ENCODE peak calls at places on chromosomes 13 and 19, in four cellular contexts. One of them, this sample, is unnamed.

GRCh38 chr13:78137404-78138142 is 218.9 kb upstream of the EDNRB start:
- DNase-seq in activated T-cell treated with anti-CD3 and anti-CD28 coated beads, Interleukin-2, amount 50 U/mL, for 72 hours: peak; percentile 6
- DNase-seq in T-cell: no peak
- DNase-seq in ovary: no peak
- DNase-seq in this sample: no peak

GRCh38 chr19:41997851-41998229 is 3.8 kb upstream of the ATP1A3 start:
- DNase-seq in ovary: no peak
- DNase-seq in activated T-cell treated with anti-CD3 and anti-CD28 coated beads, Interleukin-2, amount 50 U/mL, for 72 hours: no peak
- DNase-seq in T-cell: no peak
- DNase-seq in this sample: no peak

GRCh38 chr13:98368019-98368418 is 190.9 kb upstream of the RNF113B start:
- DNase-seq in T-cell: no peak
- DNase-seq in ovary: no peak
- DNase-seq in activated T-cell treated with anti-CD3 and anti-CD28 coated beads, Interleukin-2, amount 50 U/mL, for 72 hours: no peak
- DNase-seq in this sample: no peak

GRCh38 chr13:73984949-73985691 is 149.1 kb downstream of the KLF12 start:
- DNase-seq in activated T-cell treated with anti-CD3 and anti-CD28 coated beads, Interleukin-2, amount 50 U/mL, for 72 hours: peak; percentile 75
- DNase-seq in ovary: no peak
- DNase-seq in T-cell: peak; percentile 71
- DNase-seq in this sample: peak; percentile 56

GRCh38 chr19:20273376-20273775 is 106.4 kb downstream of the ZNF486 start:
- DNase-seq in activated T-cell treated with anti-CD3 and anti-CD28 coated beads, Interleukin-2, amount 50 U/mL, for 72 hours: no peak
- DNase-seq in ovary: no peak
- DNase-seq in T-cell: no peak
- DNase-seq in this sample: no peak

GRCh38 chr13:25175431-25175830 is 3.3 kb upstream of the AMER2 start:
- DNase-seq in ovary: no peak
- DNase-seq in T-cell: no peak
- DNase-seq in activated T-cell treated with anti-CD3 and anti-CD28 coated beads, Interleukin-2, amount 50 U/mL, for 72 hours: no peak
- DNase-seq in this sample: no peak

GRCh38 chr19:17601683-17602082 is 46.2 kb downstream of the COLGALT1 start:
- DNase-seq in activated T-cell treated with anti-CD3 and anti-CD28 coated beads, Interleukin-2, amount 50 U/mL, for 72 hours: no peak
- DNase-seq in ovary: no peak
- DNase-seq in T-cell: no peak
- DNase-seq in this sample: no peak

GRCh38 chr13:33168326-33168960 is 117.1 kb downstream of the STARD13 start:
- DNase-seq in T-cell: no peak
- DNase-seq in activated T-cell treated with anti-CD3 and anti-CD28 coated beads, Interleukin-2, amount 50 U/mL, for 72 hours: no peak
- DNase-seq in ovary: no peak
- DNase-seq in this sample: no peak

GRCh38 chr13:96749825-96750224 is 244.5 kb downstream of the OXGR1 start:
- DNase-seq in ovary: no peak
- DNase-seq in T-cell: no peak
- DNase-seq in activated T-cell treated with anti-CD3 and anti-CD28 coated beads, Interleukin-2, amount 50 U/mL, for 72 hours: no peak
- DNase-seq in this sample: no peak

GRCh38 chr13:51212808-51213728 is 9.1 kb upstream of the FAM124A start:
- DNase-seq in ovary: no peak
- DNase-seq in activated T-cell treated with anti-CD3 and anti-CD28 coated beads, Interleukin-2, amount 50 U/mL, for 72 hours: no peak
- DNase-seq in T-cell: no peak
- DNase-seq in this sample: no peak

GRCh38 chr13:66849706-66850105 is 380.4 kb downstream of the PCDH9 start:
- DNase-seq in activated T-cell treated with anti-CD3 and anti-CD28 coated beads, Interleukin-2, amount 50 U/mL, for 72 hours: no peak
- DNase-seq in ovary: no peak
- DNase-seq in T-cell: no peak
- DNase-seq in this sample: no peak

GRCh38 chr13:29435125-29435911 is 160.2 kb downstream of the SLC7A1 start:
- DNase-seq in activated T-cell treated with anti-CD3 and anti-CD28 coated beads, Interleukin-2, amount 50 U/mL, for 72 hours: no peak
- DNase-seq in T-cell: no peak
- DNase-seq in ovary: peak; percentile 25
- DNase-seq in this sample: no peak

GRCh38 chr19:42279148-42279901 is 10.3 kb downstream of the CIC start:
- DNase-seq in ovary: no peak
- DNase-seq in activated T-cell treated with anti-CD3 and anti-CD28 coated beads, Interleukin-2, amount 50 U/mL, for 72 hours: no peak
- DNase-seq in T-cell: no peak
- DNase-seq in this sample: no peak

GRCh38 chr13:61727714-61728275 is 312.1 kb upstream of the PCDH20 start:
- DNase-seq in ovary: no peak
- DNase-seq in T-cell: no peak
- DNase-seq in activated T-cell treated with anti-CD3 and anti-CD28 coated beads, Interleukin-2, amount 50 U/mL, for 72 hours: no peak
- DNase-seq in this sample: no peak

GRCh38 chr13:23504188-23504587 is 66.0 kb upstream of the TNFRSF19 start:
- DNase-seq in ovary: no peak
- DNase-seq in activated T-cell treated with anti-CD3 and anti-CD28 coated beads, Interleukin-2, amount 50 U/mL, for 72 hours: no peak
- DNase-seq in T-cell: no peak
- DNase-seq in this sample: no peak

GRCh38 chr13:97700306-97700848 is 253.1 kb upstream of the IPO5 start:
- DNase-seq in ovary: no peak
- DNase-seq in activated T-cell treated with anti-CD3 and anti-CD28 coated beads, Interleukin-2, amount 50 U/mL, for 72 hours: no peak
- DNase-seq in T-cell: no peak
- DNase-seq in this sample: no peak

GRCh38 chr19:35249848-35250711 is 1.3 kb downstream of the LSR start:
- DNase-seq in T-cell: no peak
- DNase-seq in activated T-cell treated with anti-CD3 and anti-CD28 coated beads, Interleukin-2, amount 50 U/mL, for 72 hours: no peak
- DNase-seq in ovary: no peak
- DNase-seq in this sample: no peak

GRCh38 chr13:42649761-42650289 is 75.9 kb downstream of the TNFSF11 start:
- DNase-seq in T-cell: no peak
- DNase-seq in ovary: no peak
- DNase-seq in activated T-cell treated with anti-CD3 and anti-CD28 coated beads, Interleukin-2, amount 50 U/mL, for 72 hours: no peak
- DNase-seq in this sample: no peak

GRCh38 chr19:41327076-41327475 is 17.1 kb downstream of the CCDC97 start:
- DNase-seq in T-cell: no peak
- DNase-seq in ovary: no peak
- DNase-seq in activated T-cell treated with anti-CD3 and anti-CD28 coated beads, Interleukin-2, amount 50 U/mL, for 72 hours: no peak
- DNase-seq in this sample: no peak

GRCh38 chr13:80823472-80823871 is 482.5 kb upstream of the SPRY2 start:
- DNase-seq in activated T-cell treated with anti-CD3 and anti-CD28 coated beads, Interleukin-2, amount 50 U/mL, for 72 hours: no peak
- DNase-seq in ovary: no peak
- DNase-seq in T-cell: no peak
- DNase-seq in this sample: no peak

GRCh38 chr13:54975676-54976075 is 1947.1 kb downstream of the OLFM4 start:
- DNase-seq in activated T-cell treated with anti-CD3 and anti-CD28 coated beads, Interleukin-2, amount 50 U/mL, for 72 hours: no peak
- DNase-seq in ovary: no peak
- DNase-seq in T-cell: no peak
- DNase-seq in this sample: no peak

GRCh38 chr13:52744842-52745241 is 5.2 kb upstream of the CNMD start:
- DNase-seq in activated T-cell treated with anti-CD3 and anti-CD28 coated beads, Interleukin-2, amount 50 U/mL, for 72 hours: no peak
- DNase-seq in ovary: no peak
- DNase-seq in T-cell: no peak
- DNase-seq in this sample: no peak

GRCh38 chr13:20609145-20609544 is 42.2 kb downstream of the IFT88 start:
- DNase-seq in ovary: no peak
- DNase-seq in activated T-cell treated with anti-CD3 and anti-CD28 coated beads, Interleukin-2, amount 50 U/mL, for 72 hours: no peak
- DNase-seq in T-cell: no peak
- DNase-seq in this sample: no peak

GRCh38 chr13:98507060-98507797 is 69.7 kb downstream of the STK24 start:
- DNase-seq in ovary: peak; percentile 52
- DNase-seq in T-cell: no peak
- DNase-seq in activated T-cell treated with anti-CD3 and anti-CD28 coated beads, Interleukin-2, amount 50 U/mL, for 72 hours: no peak
- DNase-seq in this sample: peak; percentile 86

GRCh38 chr13:90710355-90710754 is 637.1 kb upstream of the MIR17HG start:
- DNase-seq in activated T-cell treated with anti-CD3 and anti-CD28 coated beads, Interleukin-2, amount 50 U/mL, for 72 hours: no peak
- DNase-seq in T-cell: no peak
- DNase-seq in ovary: no peak
- DNase-seq in this sample: no peak

This sample was measured in left cardiac atrium.